ENCODE peak calls at places on chromosomes 5 and 9, in ten cellular contexts. I is A549; K is mucosa of gallbladder; S is cardiac muscle cell; C is activated naive CD8-positive, alpha-beta T cell treated with anti-CD3 and anti-CD28 coated beads, Interleukin-2, amount 50 U/mL, for 24 hours; P is AG08395; Q is KBM-7; T is transverse colon; R is activated CD4-positive, CD25-positive, alpha-beta regulatory T cell; V is Calu3. Y is an unnamed sample.

GRCh38 chr9:107782381-107782780 is 292.8 kb upstream of the KLF4 start:
- DNase-seq in T (no peak), Q (no peak), C (no peak), R (no peak), I (no peak), K (no peak), V (no peak), P (peak), S (no peak), Y (no peak)

GRCh38 chr5:55510523-55510880 is 24.3 kb downstream of the PLPP1 start:
- DNase-seq in Q (no peak), P (no peak), K (no peak), V (no peak), S (no peak), R (no peak), T (peak), C (no peak), I (no peak), Y (no peak)

GRCh38 chr5:17738461-17738860 is 104.2 kb downstream of the TAF11L14 start:
- DNase-seq in V (no peak), Q (no peak), P (no peak), T (no peak), S (no peak), I (no peak), C (no peak), K (no peak), R (no peak), Y (no peak)

GRCh38 chr9:98571643-98572042 is 137.1 kb downstream of the GABBR2 start:
- DNase-seq in I (no peak), R (no peak), S (no peak), T (no peak), C (no peak), K (no peak), P (no peak), Q (no peak), V (no peak), Y (no peak)

GRCh38 chr5:77958642-77959315 is 182.6 kb upstream of the TBCA start:
- DNase-seq in T (no peak), Q (no peak), V (no peak), S (no peak), R (no peak), K (no peak), I (no peak), C (no peak), P (no peak), Y (peak)

GRCh38 chr5:104498281-104498680 is 935.7 kb upstream of the NUDT12 start:
- DNase-seq in T (no peak), C (no peak), K (no peak), I (no peak), P (no peak), S (no peak), R (no peak), V (no peak), Q (no peak), Y (peak)

GRCh38 chr5:119362714-119363113 is 6.9 kb downstream of the TNFAIP8 start:
- DNase-seq in K (no peak), I (no peak), Q (no peak), P (no peak), S (no peak), V (no peak), C (no peak), T (no peak), R (no peak), Y (no peak)

GRCh38 chr5:147431586-147431985 is 78.3 kb downstream of the DPYSL3 start:
- DNase-seq in I (no peak), C (no peak), T (no peak), S (no peak), K (no peak), R (no peak), V (no peak), Q (no peak), P (no peak), Y (peak)

GRCh38 chr5:90440644-90441043 is 31.1 kb upstream of the CETN3 start:
- DNase-seq in T (no peak), Q (no peak), I (no peak), P (no peak), R (no peak), K (no peak), V (no peak), S (no peak), C (no peak), Y (peak)

GRCh38 chr5:177015156-177015555 is 7.3 kb upstream of the ZNF346 start:
- DNase-seq in R (no peak), P (no peak), T (no peak), C (no peak), K (no peak), Q (no peak), I (no peak), V (no peak), S (no peak), Y (no peak)

GRCh38 chr5:9653811-9654210 is 23.7 kb upstream of the TAS2R1 start:
- DNase-seq in S (peak), R (no peak), K (no peak), V (no peak), C (no peak), T (no peak), I (no peak), Q (no peak), P (peak), Y (peak)

GRCh38 chr5:132907161-132907560 is 33.7 kb downstream of the LEAP2 start:
- DNase-seq in C (no peak), I (no peak), Q (no peak), K (no peak), S (no peak), V (no peak), T (no peak), P (no peak), R (no peak), Y (peak)

GRCh38 chr5:73174100-73174815 is 1.3 kb downstream of the TMEM174 start:
- DNase-seq in V (no peak), S (no peak), I (no peak), R (no peak), P (no peak), Q (no peak), T (no peak), K (no peak), C (no peak), Y (peak)

GRCh38 chr5:127074466-127074865 is 1.2 kb upstream of the C5orf63 start:
- DNase-seq in S (no peak), V (no peak), Q (no peak), R (no peak), T (no peak), P (no peak), I (no peak), K (no peak), C (no peak), Y (peak)

GRCh38 chr5:82522912-82523311 is 244.8 kb upstream of the RPS23 start:
- DNase-seq in P (no peak), I (no peak), C (no peak), T (no peak), S (no peak), Q (no peak), R (no peak), K (no peak), V (no peak), Y (no peak)

GRCh38 chr5:150278916-150279315 is 10.7 kb downstream of the CAMK2A start:
- DNase-seq in V (no peak), I (no peak), S (no peak), P (peak), R (no peak), C (no peak), Q (no peak), T (no peak), K (no peak), Y (no peak)

GRCh38 chr5:98796197-98796972 is 22.9 kb downstream of the RGMB start:
- DNase-seq in C (peak), R (peak), Q (peak), V (peak), P (peak), S (peak), I (peak), K (peak), T (peak), Y (peak)

GRCh38 chr9:91151741-91152095 is 210.0 kb downstream of the AUH start:
- DNase-seq in R (no peak), C (peak), S (no peak), Q (no peak), T (no peak), I (no peak), V (no peak), K (no peak), P (no peak), Y (no peak)

GRCh38 chr9:19471737-19472648 is 63.2 kb downstream of the ACER2 start:
- DNase-seq in P (peak), I (peak), K (peak), T (peak), V (peak), S (peak), R (no peak), C (peak), Q (peak), Y (peak)

GRCh38 chr5:65774346-65774745 is 52.3 kb downstream of the NLN start:
- DNase-seq in V (peak), R (no peak), K (no peak), I (no peak), Q (no peak), P (peak), S (peak), T (no peak), C (no peak), Y (no peak)

GRCh38 chr9:8857330-8858249 is 1058.0 kb upstream of the DMAC1 start:
- DNase-seq in V (peak), I (no peak), K (peak), C (peak), S (peak), T (peak), R (no peak), P (no peak), Q (peak), Y (peak)

GRCh38 chr9:113622600-113623400 is 159.3 kb downstream of the RGS3 start:
- DNase-seq in P (peak), I (peak), S (peak), T (no peak), V (peak), Q (no peak), C (peak), R (no peak), K (peak), Y (peak)

GRCh38 chr5:154740483-154740882 is 14.7 kb upstream of the LARP1 start:
- DNase-seq in K (peak), T (peak), I (no peak), C (no peak), V (no peak), Q (no peak), R (no peak), S (no peak), P (peak), Y (no peak)

GRCh38 chr5:73182282-73182681 is 9.3 kb downstream of the TMEM174 start:
- DNase-seq in R (no peak), S (no peak), Q (no peak), I (no peak), K (no peak), C (no peak), V (no peak), P (no peak), T (no peak), Y (no peak)

GRCh38 chr5:7385681-7386080 is 10.3 kb upstream of the ADCY2 start:
- DNase-seq in Q (no peak), I (no peak), K (no peak), P (no peak), T (no peak), C (no peak), S (no peak), V (no peak), R (no peak), Y (no peak)

GRCh38 chr9:14218253-14218652 is 95.7 kb downstream of the NFIB start:
- DNase-seq in T (no peak), I (no peak), V (no peak), P (no peak), S (peak), C (no peak), Q (no peak), R (no peak), K (no peak), Y (peak)

GRCh38 chr9:121541256-121541655 is 41.6 kb upstream of the GGTA1 start:
- DNase-seq in Q (no peak), V (no peak), R (no peak), T (no peak), C (no peak), P (no peak), K (no peak), S (no peak), I (no peak), Y (no peak)

GRCh38 chr9:81621785-81622243 is 67.5 kb downstream of the TLE1 start:
- DNase-seq in C (no peak), I (no peak), Q (no peak), K (no peak), S (no peak), V (no peak), P (no peak), R (no peak), T (no peak), Y (peak)

GRCh38 chr5:36357391-36357790 is 55.7 kb upstream of the RANBP3L start:
- DNase-seq in S (no peak), C (no peak), I (no peak), Q (peak), T (no peak), K (no peak), R (no peak), P (peak), V (no peak), Y (no peak)

GRCh38 chr9:108443278-108443633 is 412.5 kb downstream of the ACTL7B start:
- DNase-seq in K (no peak), C (no peak), S (no peak), T (no peak), I (no peak), Q (no peak), R (no peak), V (no peak), P (peak), Y (no peak)

GRCh38 chr5:117812866-117813265 is 1175.5 kb downstream of the DTWD2 start:
- DNase-seq in I (no peak), P (no peak), S (no peak), K (no peak), C (no peak), Q (no peak), V (no peak), T (no peak), R (no peak), Y (peak)

GRCh38 chr5:119417891-119418781 is 34.2 kb upstream of the HSD17B4 start:
- DNase-seq in C (no peak), P (peak), S (no peak), R (no peak), Q (peak), T (no peak), K (no peak), I (no peak), V (no peak), Y (peak)

GRCh38 chr5:157115012-157115411 is 6.2 kb upstream of the HAVCR2 start:
- DNase-seq in C (no peak), P (no peak), I (no peak), V (no peak), Q (no peak), T (no peak), R (no peak), K (no peak), S (no peak), Y (no peak)